ENCODE peak calls at places on chromosomes 4 and X, in ten cellular contexts. L, H, T, V, Q, F, K, Y, M and P are unnamed samples.

GRCh38 chr4:16079046-16079445 is 4.8 kb downstream of the PROM1 start:
- DNase-seq in L (no peak), H (peak; percentile 7), T (no peak), V (no peak), Q (no peak), F (no peak), K (no peak), Y (no peak), M (peak; percentile 38), P (no peak)

GRCh38 chr4:20127626-20128025 is 124.1 kb upstream of the SLIT2 start:
- DNase-seq in L (no peak), H (peak; percentile 70), T (no peak), V (no peak), Q (no peak), F (no peak), K (no peak), Y (no peak), M (peak; percentile 45), P (no peak)

GRCh38 chr4:8185280-8185679 is 13.8 kb upstream of the SH3TC1 start:
- DNase-seq in L (no peak), H (peak; percentile 84), T (no peak), V (no peak), Q (no peak), F (no peak), K (no peak), Y (no peak), M (peak; percentile 88), P (no peak)

GRCh38 chr4:8819421-8820177 is 52.0 kb downstream of the HMX1 start:
- DNase-seq in L (peak; percentile 2), H (no peak), T (peak; percentile 5), V (no peak), Q (peak; percentile 44), F (no peak), K (no peak), Y (no peak), M (no peak), P (no peak)

GRCh38 chr4:180060159-180060889 is 2182.9 kb upstream of the TENM3 start:
- DNase-seq in L (no peak), H (peak; percentile 37), T (no peak), V (no peak), Q (no peak), F (no peak), K (no peak), Y (no peak), M (peak; percentile 38), P (no peak)

GRCh38 chr4:6122496-6122895 is 77.9 kb downstream of the JAKMIP1 start:
- DNase-seq in L (no peak), H (no peak), T (no peak), V (no peak), Q (peak; percentile 29), F (no peak), K (no peak), Y (no peak), M (no peak), P (no peak)

GRCh38 chr4:98796986-98797385 is 131.9 kb downstream of the EIF4E start:
- DNase-seq in L (no peak), H (no peak), T (no peak), V (no peak), Q (no peak), F (no peak), K (no peak), Y (no peak), M (no peak), P (no peak)

GRCh38 chr4:174224550-174224949 is 58.9 kb downstream of the FBXO8 start:
- DNase-seq in L (no peak), H (no peak), T (no peak), V (no peak), Q (no peak), F (no peak), K (no peak), Y (no peak), M (no peak), P (no peak)

GRCh38 chr4:139670765-139671164 is 5.1 kb downstream of the MGST2 start:
- DNase-seq in L (no peak), H (no peak), T (no peak), V (no peak), Q (no peak), F (no peak), K (no peak), Y (no peak), M (no peak), P (no peak)

GRCh38 chrX:623599-624323 is 6.8 kb upstream of the SHOX start:
- DNase-seq in L (no peak), H (no peak), T (no peak), V (no peak), Q (peak; percentile 29), F (no peak), K (no peak), Y (no peak), M (no peak), P (no peak)

GRCh38 chr4:9962611-9963314 is 58.5 kb downstream of the SLC2A9 start:
- DNase-seq in L (no peak), H (no peak), T (no peak), V (no peak), Q (no peak), F (no peak), K (no peak), Y (no peak), M (no peak), P (no peak)

GRCh38 chr4:137083571-137083970 is 448.7 kb downstream of the PCDH18 start:
- DNase-seq in L (no peak), H (peak; percentile 61), T (no peak), V (no peak), Q (no peak), F (no peak), K (no peak), Y (no peak), M (no peak), P (no peak)

GRCh38 chrX:43633757-43634156 is 22.3 kb upstream of the MAOA start:
- DNase-seq in L (no peak), H (no peak), T (no peak), V (no peak), Q (no peak), F (no peak), K (no peak), Y (no peak), M (no peak), P (no peak)

GRCh38 chr4:78493731-78494130 is 57.8 kb upstream of the ANXA3 start:
- DNase-seq in L (no peak), H (no peak), T (no peak), V (no peak), Q (no peak), F (no peak), K (no peak), Y (no peak), M (no peak), P (no peak)

GRCh38 chr4:125187621-125188176 is 127.1 kb upstream of the FAT4 start:
- DNase-seq in L (no peak), H (peak; percentile 0), T (no peak), V (peak; percentile 47), Q (no peak), F (no peak), K (peak; percentile 19), Y (peak; percentile 67), M (peak; percentile 83), P (peak; percentile 27)

GRCh38 chr4:128698386-128698785 is 111.1 kb upstream of the JADE1 start:
- DNase-seq in L (no peak), H (no peak), T (no peak), V (no peak), Q (no peak), F (no peak), K (no peak), Y (no peak), M (no peak), P (no peak)

GRCh38 chrX:4277122-4277521 is 563.7 kb upstream of the PRKX start:
- DNase-seq in L (no peak), H (no peak), T (no peak), V (no peak), Q (no peak), F (no peak), K (no peak), Y (no peak), M (no peak), P (no peak)

GRCh38 chr4:25859429-25860148 is 3.2 kb downstream of the SEL1L3 start:
- DNase-seq in L (no peak), H (no peak), T (no peak), V (no peak), Q (peak; percentile 64), F (no peak), K (no peak), Y (peak; percentile 63), M (peak; percentile 60), P (no peak)

GRCh38 chr4:110953898-110954297 is 331.0 kb upstream of the PITX2 start:
- DNase-seq in L (no peak), H (no peak), T (no peak), V (no peak), Q (no peak), F (no peak), K (no peak), Y (no peak), M (no peak), P (no peak)
- H3K27me3 ChIP-seq in L (no peaks in the 10 kb centered on the region), H (no peaks in the 10 kb centered on the region), T (no peaks in the 10 kb centered on the region), V (no peaks in the 10 kb centered on the region), Q (no peaks in the 10 kb centered on the region), F (no peaks in the 10 kb centered on the region), K (no peaks in the 10 kb centered on the region), Y (no peaks in the 10 kb centered on the region), M (no peaks in the 10 kb centered on the region), P (no peaks in the 10 kb centered on the region)

GRCh38 chr4:83867221-83867620 is 331.3 kb downstream of the GPAT3 start:
- DNase-seq in L (no peak), H (peak; percentile 35), T (no peak), V (no peak), Q (no peak), F (no peak), K (no peak), Y (no peak), M (peak; percentile 55), P (no peak)
- H3K4me3 ChIP-seq in L (no peak overlapping the region), H (no peak overlapping the region), T (no peak overlapping the region), V (no peak overlapping the region), Q (no peak overlapping the region), F (no peak overlapping the region), K (no peak overlapping the region), Y (no peak overlapping the region), M (no peak overlapping the region), P (no peak overlapping the region)

GRCh38 chrX:18769364-18769763 is 61.9 kb downstream of the PPEF1 start:
- DNase-seq in L (no peak), H (no peak), T (no peak), V (no peak), Q (no peak), F (no peak), K (no peak), Y (no peak), M (no peak), P (no peak)

GRCh38 chrX:18769812-18770573 is 62.5 kb downstream of the PPEF1 start:
- DNase-seq in L (no peak), H (no peak), T (no peak), V (no peak), Q (no peak), F (no peak), K (no peak), Y (no peak), M (peak; percentile 4), P (no peak)
- TF ChIP-seq CTCF in L (no peak), H (no peak), T (peak; percentile 29), V (no peak), Q (no peak), F (no peak), K (peak; percentile 36), Y (no peak), M (no peak), P (no peak)

DNA sequence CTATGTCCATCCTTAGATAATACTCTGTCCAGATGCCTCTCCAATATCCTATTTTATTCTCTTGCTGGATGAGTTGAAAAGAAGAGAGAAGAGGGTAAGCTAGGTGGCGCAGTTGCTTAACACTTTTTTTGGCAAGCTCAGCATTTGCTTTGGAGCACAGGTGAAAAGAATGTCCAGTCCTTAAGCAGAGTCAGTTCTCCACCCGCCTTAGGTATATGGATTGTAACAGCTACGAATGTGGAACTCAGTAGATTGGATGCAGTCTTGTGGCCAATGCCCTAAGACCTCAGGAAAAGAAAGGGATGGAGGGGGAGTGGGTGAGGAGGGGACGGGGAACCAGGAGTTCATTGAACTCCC is 208.4 kb downstream of the NWD2 start:
- DNase-seq in L (no peak), H (peak; percentile 48), T (no peak), V (peak; percentile 35), Q (no peak), F (no peak), K (no peak), Y (peak; percentile 68), M (peak; percentile 70), P (peak; percentile 9)
- H3K27me3 ChIP-seq in L (no peaks in the 10 kb centered on the region), H (peaks cover 21% of the 10 kb centered on the region), T (peaks cover 39% of the 10 kb centered on the region), V (peaks cover 94% of the 10 kb centered on the region), Q (no peaks in the 10 kb centered on the region), F (peaks cover 64% of the 10 kb centered on the region), K (peaks cover 88% of the 10 kb centered on the region), Y (peaks cover 36% of the 10 kb centered on the region), M (peaks cover 15% of the 10 kb centered on the region), P (peaks cover 62% of the 10 kb centered on the region)